ENCODE peak calls at places on chromosomes 5 and 9, in ten cellular contexts. T is stimulated activated CD8-positive, alpha-beta memory T cell treated with anti-CD3 and anti-CD28 coated beads, Interleukin-4, amount 100 ng/mL, for 48 hours; F is memory B cell; D is CD8-positive, alpha-beta T cell; H is DMS153; C is immature natural killer cell; P is ascending aorta; Y is stimulated activated CD4-positive, alpha-beta T cell treated with anti-CD3 and anti-CD28 coated beads, Interleukin-12 subunit alpha, Interleukin-12 subunit beta, amount 100 ng/mL, for 48 hours; A is GM12865; Q is aorta. I is an unnamed sample.

GRCh38 chr9:107999890-108000289 is 510.3 kb upstream of the KLF4 start:
- DNase-seq in C (no peak), F (no peak), D (no peak), A (no peak), Y (no peak), Q (no peak), H (no peak), P (no peak), T (no peak), I (no peak)

GRCh38 chr5:157248771-157249475 is 17.0 kb upstream of the CYFIP2 start:
- DNase-seq in D (no peak), Y (no peak), P (no peak), A (no peak), Q (no peak), H (no peak), C (peak), F (no peak), T (no peak), I (no peak)

GRCh38 chr5:134132372-134133212 is 18.1 kb downstream of the TCF7 start:
- DNase-seq in Y (peak), F (peak), T (peak), A (peak), D (peak), H (no peak), P (no peak), C (peak), Q (peak), I (peak)

GRCh38 chr5:62059960-62060359 is 246.0 kb upstream of the KIF2A start:
- DNase-seq in A (no peak), Q (no peak), H (no peak), D (no peak), C (no peak), T (no peak), F (no peak), Y (no peak), P (no peak), I (no peak)

GRCh38 chr5:179151521-179152118 is 91.4 kb downstream of the ZNF354C start:
- DNase-seq in Q (peak), T (no peak), H (no peak), F (no peak), Y (no peak), C (no peak), D (no peak), A (no peak), P (no peak), I (no peak)

GRCh38 chr5:136089804-136090203 is 42.8 kb upstream of the SMAD5 start:
- DNase-seq in Q (no peak), A (no peak), P (no peak), H (peak), D (no peak), F (no peak), T (no peak), C (no peak), Y (no peak), I (no peak)

GRCh38 chr5:122377023-122377422 is 65.0 kb downstream of the SNCAIP start:
- DNase-seq in H (no peak), Q (no peak), F (no peak), C (no peak), T (no peak), A (no peak), D (no peak), Y (no peak), P (no peak), I (no peak)

GRCh38 chr9:124215956-124216355 is 41.8 kb upstream of the NEK6 start:
- DNase-seq in D (no peak), F (no peak), T (no peak), A (no peak), Y (no peak), C (no peak), P (peak), Q (no peak), H (no peak), I (no peak)

GRCh38 chr9:88748566-88749238 is 213.7 kb downstream of the NXNL2 start:
- DNase-seq in P (peak), T (no peak), F (no peak), A (no peak), Y (no peak), D (no peak), Q (no peak), C (no peak), H (no peak), I (no peak)

GRCh38 chr5:160310910-160311295 is 1.5 kb downstream of the CCNJL start:
- DNase-seq in P (no peak), C (no peak), Q (no peak), Y (no peak), D (no peak), H (no peak), F (no peak), T (no peak), A (no peak), I (no peak)

GRCh38 chr5:166031926-166032325 is 2259.5 kb upstream of the WWC1 start:
- DNase-seq in H (no peak), C (no peak), Y (no peak), P (no peak), A (no peak), D (no peak), Q (no peak), F (no peak), T (no peak), I (no peak)

I was measured in effector memory CD4-positive, alpha-beta T cell.